ENCODE peak calls at places on chromosomes 4 and X, in seven cellular contexts. One of them, this sample, is unnamed. For H3K4me1, the result is how much of the 10 kb centered on the place peaks cover.

GRCh38 chrX:16914058-16914457 is 32.4 kb upstream of the REPS2 start:
- DNase-seq in left lung: no peak
- DNase-seq in H9: no peak
- DNase-seq in upper lobe of left lung: peak
- DNase-seq in mammary epithelial cell: no peak
- DNase-seq in fibroblast of lung: no peak
- DNase-seq in HCT116: no peak
- DNase-seq in this sample: no peak

GRCh38 chrX:120145295-120145925 is 13.0 kb upstream of the RHOXF2 start:
- DNase-seq in left lung: no peak
- DNase-seq in H9: no peak
- DNase-seq in upper lobe of left lung: no peak
- DNase-seq in mammary epithelial cell: no peak
- DNase-seq in fibroblast of lung: no peak
- DNase-seq in HCT116: no peak
- DNase-seq in this sample: no peak

GRCh38 chr4:92234393-92235176 is 69.2 kb upstream of the GRID2 start:
- DNase-seq in left lung: no peak
- DNase-seq in H9: no peak
- DNase-seq in upper lobe of left lung: no peak
- DNase-seq in mammary epithelial cell: peak
- DNase-seq in fibroblast of lung: peak
- DNase-seq in HCT116: peak
- DNase-seq in this sample: peak

GRCh38 chr4:65623509-65623908 is 46.8 kb downstream of the EPHA5 start:
- DNase-seq in left lung: no peak
- DNase-seq in H9: no peak
- DNase-seq in upper lobe of left lung: no peak
- DNase-seq in mammary epithelial cell: peak
- DNase-seq in fibroblast of lung: peak
- DNase-seq in HCT116: no peak
- DNase-seq in this sample: peak

GRCh38 chr4:139619644-139620043 is 46.0 kb upstream of the MGST2 start:
- DNase-seq in left lung: no peak
- DNase-seq in H9: no peak
- DNase-seq in upper lobe of left lung: no peak
- DNase-seq in mammary epithelial cell: peak
- DNase-seq in fibroblast of lung: peak
- DNase-seq in HCT116: no peak
- DNase-seq in this sample: peak

GRCh38 chrX:11647048-11647650 is 18.6 kb downstream of the ARHGAP6 start:
- DNase-seq in left lung: no peak
- DNase-seq in H9: no peak
- DNase-seq in upper lobe of left lung: no peak
- DNase-seq in mammary epithelial cell: no peak
- DNase-seq in fibroblast of lung: no peak
- DNase-seq in HCT116: no peak
- DNase-seq in this sample: no peak

GRCh38 chr4:101145081-101145480 is 202.2 kb downstream of the PPP3CA start:
- DNase-seq in left lung: no peak
- DNase-seq in H9: no peak
- DNase-seq in upper lobe of left lung: no peak
- DNase-seq in mammary epithelial cell: no peak
- DNase-seq in fibroblast of lung: no peak
- DNase-seq in HCT116: no peak
- DNase-seq in this sample: no peak

GRCh38 chr4:160129439-160129838 is 1026.6 kb downstream of the RAPGEF2 start:
- DNase-seq in left lung: no peak
- DNase-seq in H9: no peak
- DNase-seq in upper lobe of left lung: no peak
- DNase-seq in mammary epithelial cell: peak
- DNase-seq in fibroblast of lung: peak
- DNase-seq in HCT116: peak
- DNase-seq in this sample: peak

GRCh38 chr4:16000708-16001483 is 37.9 kb upstream of the FGFBP2 start:
- DNase-seq in left lung: no peak
- DNase-seq in H9: no peak
- DNase-seq in upper lobe of left lung: no peak
- DNase-seq in mammary epithelial cell: no peak
- DNase-seq in fibroblast of lung: no peak
- DNase-seq in HCT116: no peak
- DNase-seq in this sample: no peak

GRCh38 chr4:157221895-157222763 is 1.6 kb downstream of the GRIA2 start:
- DNase-seq in left lung: peak
- DNase-seq in H9: peak
- DNase-seq in upper lobe of left lung: no peak
- DNase-seq in mammary epithelial cell: no peak
- DNase-seq in fibroblast of lung: peak
- DNase-seq in HCT116: no peak
- DNase-seq in this sample: no peak
- TF ChIP-seq CTCF in left lung: no peak
- TF ChIP-seq CTCF in H9: peak
- TF ChIP-seq CTCF in upper lobe of left lung: no peak
- TF ChIP-seq CTCF in mammary epithelial cell: no peak
- TF ChIP-seq CTCF in fibroblast of lung: no peak
- TF ChIP-seq CTCF in HCT116: no peak
- TF ChIP-seq CTCF in this sample: no peak

GRCh38 chrX:9465380-9466114 is 689 bp downstream of the TBL1X start:
- DNase-seq in left lung: peak
- DNase-seq in H9: no peak
- DNase-seq in upper lobe of left lung: no peak
- DNase-seq in mammary epithelial cell: peak
- DNase-seq in fibroblast of lung: peak
- DNase-seq in HCT116: no peak
- DNase-seq in this sample: no peak
- H3K27ac ChIP-seq in left lung: peak
- H3K27ac ChIP-seq in H9: no peak
- H3K27ac ChIP-seq in upper lobe of left lung: peak
- H3K27ac ChIP-seq in mammary epithelial cell: no peak
- H3K27ac ChIP-seq in fibroblast of lung: peak
- H3K27ac ChIP-seq in HCT116: peak
- H3K27ac ChIP-seq in this sample: peak

DNA sequence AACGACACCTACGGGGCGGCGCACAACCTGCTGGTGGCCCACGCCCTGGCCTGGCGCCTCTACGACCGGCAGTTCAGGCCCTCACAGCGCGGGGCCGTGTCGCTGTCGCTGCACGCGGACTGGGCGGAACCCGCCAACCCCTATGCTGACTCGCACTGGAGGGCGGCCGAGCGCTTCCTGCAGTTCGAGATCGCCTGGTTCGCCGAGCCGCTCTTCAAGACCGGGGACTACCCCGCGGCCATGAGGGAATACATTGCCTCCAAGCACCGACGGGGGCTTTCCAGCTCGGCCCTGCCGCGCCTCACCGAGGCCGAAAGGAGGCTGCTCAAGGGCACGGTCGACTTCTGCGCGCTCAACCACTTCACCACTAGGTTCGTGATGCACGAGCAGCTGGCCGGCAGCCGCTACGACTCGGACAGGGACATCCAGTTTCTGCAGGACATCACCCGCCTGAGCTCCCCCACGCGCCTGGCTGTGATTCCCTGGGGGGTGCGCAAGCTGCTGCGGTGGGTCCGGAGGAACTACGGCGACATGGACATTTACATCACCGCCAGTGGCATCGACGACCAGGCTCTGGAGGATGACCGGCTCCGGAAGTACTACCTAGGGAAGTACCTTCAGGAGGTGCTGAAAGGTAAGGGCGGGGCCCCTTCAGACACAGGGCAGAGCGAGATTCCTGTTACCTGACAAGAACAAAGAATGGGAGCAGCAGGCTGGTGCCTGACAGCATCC is 11.7 kb downstream of the RPL9 start:
- DNase-seq in left lung: peak
- DNase-seq in H9: peak
- DNase-seq in upper lobe of left lung: peak
- DNase-seq in mammary epithelial cell: peak
- DNase-seq in fibroblast of lung: peak
- DNase-seq in HCT116: no peak
- DNase-seq in this sample: peak
- H3K4me1 ChIP-seq in left lung: under half
- H3K4me1 ChIP-seq in H9: under half
- H3K4me1 ChIP-seq in upper lobe of left lung: under half
- H3K4me1 ChIP-seq in mammary epithelial cell: under half
- H3K4me1 ChIP-seq in fibroblast of lung: under half
- H3K4me1 ChIP-seq in HCT116: under half
- H3K4me1 ChIP-seq in this sample: under half

DNA sequence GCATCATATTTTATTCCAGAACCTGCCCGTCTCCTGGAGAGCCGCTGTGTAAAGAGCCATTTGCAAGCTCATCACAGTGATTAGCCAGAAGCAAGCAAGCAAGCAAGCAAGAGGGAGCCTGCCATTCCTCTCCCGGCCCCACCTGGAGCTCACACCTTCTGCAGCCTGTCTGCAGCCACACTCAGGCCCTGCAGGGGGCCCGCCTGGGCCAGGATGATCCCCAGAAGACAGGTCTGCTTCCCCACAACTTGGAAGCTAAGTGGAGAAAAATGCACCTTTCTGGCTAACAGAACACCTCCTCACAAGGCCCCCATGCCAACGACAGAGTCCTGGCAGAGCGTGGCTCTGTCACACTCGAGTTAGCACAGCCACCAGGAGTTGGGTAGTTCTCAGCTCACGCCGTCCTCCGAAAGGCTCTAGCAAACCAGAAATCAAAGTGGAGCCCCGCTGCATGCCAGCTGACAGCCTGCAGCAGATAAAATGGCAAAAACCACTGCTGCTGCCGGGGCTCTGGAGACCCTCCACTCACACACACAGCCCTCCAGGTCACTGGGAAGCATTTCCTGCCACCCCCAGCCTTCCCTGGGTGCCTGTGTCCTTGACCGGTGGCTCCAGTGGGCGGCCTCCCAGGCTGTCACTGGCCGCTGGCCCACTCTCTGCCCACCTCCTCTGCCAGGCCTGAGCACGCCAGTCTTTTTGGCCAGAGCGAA is 54.9 kb downstream of the DCTD start:
- DNase-seq in left lung: no peak
- DNase-seq in H9: peak
- DNase-seq in upper lobe of left lung: no peak
- DNase-seq in mammary epithelial cell: no peak
- DNase-seq in fibroblast of lung: no peak
- DNase-seq in HCT116: no peak
- DNase-seq in this sample: no peak
- TF ChIP-seq CTCF in left lung: no peak
- TF ChIP-seq CTCF in H9: peak
- TF ChIP-seq CTCF in upper lobe of left lung: no peak
- TF ChIP-seq CTCF in mammary epithelial cell: peak
- TF ChIP-seq CTCF in fibroblast of lung: no peak
- TF ChIP-seq CTCF in HCT116: peak
- TF ChIP-seq CTCF in this sample: peak

DNA sequence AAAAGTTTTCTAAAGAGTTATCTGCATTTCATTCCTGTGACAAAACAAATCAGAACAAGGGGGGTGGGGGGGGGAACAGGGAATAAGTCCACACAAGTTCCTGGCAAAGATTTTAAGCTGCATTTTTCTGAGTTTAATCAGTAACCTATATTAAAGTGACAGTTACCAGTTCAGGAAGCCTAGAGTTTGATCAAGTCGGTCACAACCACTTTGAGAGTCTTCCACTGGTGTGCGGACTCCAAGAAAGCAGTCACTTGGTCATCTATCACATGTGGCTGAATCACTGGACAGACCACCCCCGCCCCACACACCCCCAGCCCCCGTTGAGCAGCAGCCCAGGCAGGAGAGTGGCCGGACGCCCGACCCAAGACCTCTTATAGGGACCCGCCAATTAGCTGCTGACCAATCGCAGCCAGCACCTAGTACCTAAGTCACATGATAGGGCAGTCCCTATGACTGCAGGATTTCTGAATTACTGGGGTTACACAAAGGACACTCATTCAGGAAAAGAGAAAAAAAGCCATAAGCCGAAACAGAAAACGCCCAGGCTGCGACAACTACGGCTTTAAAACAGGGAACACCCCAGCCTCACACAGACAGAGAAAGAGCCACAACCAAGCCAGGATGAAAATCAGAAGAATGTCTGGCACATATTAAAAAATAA is 569.4 kb upstream of the DIPK2B start:
- DNase-seq in left lung: peak
- DNase-seq in H9: no peak
- DNase-seq in upper lobe of left lung: peak
- DNase-seq in mammary epithelial cell: peak
- DNase-seq in fibroblast of lung: peak
- DNase-seq in HCT116: no peak
- DNase-seq in this sample: no peak
- H3K27ac ChIP-seq in left lung: peak
- H3K27ac ChIP-seq in H9: no peak
- H3K27ac ChIP-seq in upper lobe of left lung: peak
- H3K27ac ChIP-seq in mammary epithelial cell: peak
- H3K27ac ChIP-seq in fibroblast of lung: peak
- H3K27ac ChIP-seq in HCT116: peak
- H3K27ac ChIP-seq in this sample: peak

This sample was measured in foreskin keratinocyte.